ENCODE peak calls at places on chromosomes 2 and 18, in five cellular contexts. W is A549, Q is sigmoid colon, Y is body of pancreas, M is WERI-Rb-1. N is an unnamed sample.

GRCh38 chr2:118122768-118123335 is 34.6 kb downstream of the INSIG2 start:
- DNase-seq in W (peak), Q (no peak), Y (no peak), M (no peak), N (peak)

GRCh38 chr18:10230072-10230471 is 224.4 kb upstream of the APCDD1 start:
- DNase-seq in W (no peak), Q (no peak), Y (no peak), M (peak), N (no peak)

GRCh38 chr2:164954954-164955701 is at the start of gene SLC38A11:
- DNase-seq in W (no peak), Q (peak), Y (peak), M (no peak), N (peak)

GRCh38 chr2:88707003-88707402 is 15.5 kb downstream of the RPIA start:
- DNase-seq in W (no peak), Q (no peak), Y (no peak), M (no peak), N (no peak)

GRCh38 chr2:64324746-64325410 is 129.1 kb upstream of the LGALSL start:
- DNase-seq in W (no peak), Q (no peak), Y (no peak), M (peak), N (no peak)

GRCh38 chr2:19841918-19842693 is 59.7 kb downstream of the TTC32 start:
- DNase-seq in W (no peak), Q (no peak), Y (no peak), M (no peak), N (no peak)

GRCh38 chr2:130882991-130883390 is 46.3 kb downstream of the ARHGEF4 start:
- DNase-seq in W (no peak), Q (no peak), Y (no peak), M (no peak), N (no peak)

GRCh38 chr2:175929850-175930249 is 72.2 kb downstream of the LNPK start:
- DNase-seq in W (no peak), Q (no peak), Y (no peak), M (no peak), N (no peak)

GRCh38 chr2:228446732-228447131 is 265.2 kb upstream of the SPHKAP start:
- DNase-seq in W (no peak), Q (no peak), Y (no peak), M (no peak), N (no peak)

GRCh38 chr2:101516833-101517690 is 42.1 kb upstream of the RFX8 start:
- DNase-seq in W (peak), Q (no peak), Y (no peak), M (no peak), N (peak)

GRCh38 chr2:20187331-20187730 is 37.6 kb downstream of the SDC1 start:
- DNase-seq in W (no peak), Q (no peak), Y (no peak), M (no peak), N (no peak)

GRCh38 chr2:23380562-23381065 is 4.4 kb upstream of the KLHL29 start:
- DNase-seq in W (no peak), Q (no peak), Y (no peak), M (no peak), N (peak)

GRCh38 chr2:172806426-172807008 is 70.9 kb downstream of the RAPGEF4 start:
- DNase-seq in W (peak), Q (no peak), Y (peak), M (no peak), N (no peak)

GRCh38 chr2:233795735-233796171 is 17.6 kb downstream of the MROH2A start:
- DNase-seq in W (no peak), Q (no peak), Y (no peak), M (no peak), N (no peak)

GRCh38 chr18:2536493-2536892 is 34.8 kb downstream of the METTL4 start:
- DNase-seq in W (no peak), Q (no peak), Y (no peak), M (no peak), N (no peak)

GRCh38 chr18:72161686-72162085 is 382.5 kb downstream of the CBLN2 start:
- DNase-seq in W (no peak), Q (no peak), Y (no peak), M (no peak), N (no peak)

GRCh38 chr2:26184555-26185303 is 11.8 kb downstream of the GAREM2 start:
- DNase-seq in W (peak), Q (peak), Y (peak), M (no peak), N (peak)

GRCh38 chr2:196200557-196200956 is 29.2 kb upstream of the STK17B start:
- DNase-seq in W (no peak), Q (no peak), Y (no peak), M (no peak), N (no peak)

GRCh38 chr2:118403658-118404451 is 315.6 kb downstream of the INSIG2 start:
- DNase-seq in W (no peak), Q (no peak), Y (no peak), M (no peak), N (no peak)

GRCh38 chr2:130370490-130370889 is 14.6 kb downstream of the PTPN18 start:
- DNase-seq in W (no peak), Q (peak), Y (no peak), M (no peak), N (no peak)

GRCh38 chr2:120955427-120955826 is 219.8 kb downstream of the GLI2 start:
- DNase-seq in W (no peak), Q (no peak), Y (no peak), M (no peak), N (no peak)

GRCh38 chr2:120954939-120955338 is 219.3 kb downstream of the GLI2 start:
- DNase-seq in W (no peak), Q (no peak), Y (peak), M (no peak), N (no peak)

GRCh38 chr2:120958623-120959366 is 223.1 kb downstream of the GLI2 start:
- DNase-seq in W (no peak), Q (no peak), Y (no peak), M (peak), N (no peak)

GRCh38 chr2:120957905-120958304 is 222.2 kb downstream of the GLI2 start:
- DNase-seq in W (no peak), Q (no peak), Y (peak), M (no peak), N (no peak)

DNA sequence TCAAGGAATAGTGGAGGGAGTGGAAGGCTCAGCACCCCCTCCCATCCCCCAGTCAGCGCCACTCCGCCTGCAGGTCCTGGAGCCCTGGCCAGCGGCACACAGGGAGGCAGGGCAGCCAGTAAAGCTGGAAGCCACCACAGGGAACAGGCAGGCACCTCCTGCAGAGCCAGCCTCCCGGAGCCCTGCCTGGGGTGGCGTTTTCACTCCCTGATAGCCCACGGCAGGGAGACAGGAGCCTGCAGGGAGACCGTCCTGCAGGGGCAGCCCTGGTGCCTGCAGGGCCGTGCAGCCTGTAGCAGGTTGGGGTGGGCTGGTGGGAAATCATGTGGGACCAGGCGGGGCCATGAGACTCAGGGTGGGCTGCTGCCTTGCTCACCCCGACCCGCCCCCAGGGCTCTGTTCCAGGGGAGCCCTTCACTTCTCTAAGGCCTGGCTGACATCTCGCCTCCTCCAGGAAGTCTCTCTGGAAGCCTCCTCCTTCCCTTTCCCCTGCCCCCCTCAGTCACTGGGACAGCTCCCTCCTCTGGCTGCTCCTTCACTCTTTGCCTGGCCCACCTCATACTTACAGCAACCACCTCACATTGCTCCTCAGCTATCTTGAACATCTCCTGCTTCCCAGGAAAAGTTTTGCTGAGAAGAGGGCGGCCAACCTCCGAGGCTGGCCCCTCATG is 221.0 kb downstream of the GLI2 start:
- DNase-seq in W (no peak), Q (no peak), Y (no peak), M (no peak), N (no peak)
- TF ChIP-seq CTCF in W (no peak), Q (no peak), Y (no peak), M (no peak), N (no peak)

DNA sequence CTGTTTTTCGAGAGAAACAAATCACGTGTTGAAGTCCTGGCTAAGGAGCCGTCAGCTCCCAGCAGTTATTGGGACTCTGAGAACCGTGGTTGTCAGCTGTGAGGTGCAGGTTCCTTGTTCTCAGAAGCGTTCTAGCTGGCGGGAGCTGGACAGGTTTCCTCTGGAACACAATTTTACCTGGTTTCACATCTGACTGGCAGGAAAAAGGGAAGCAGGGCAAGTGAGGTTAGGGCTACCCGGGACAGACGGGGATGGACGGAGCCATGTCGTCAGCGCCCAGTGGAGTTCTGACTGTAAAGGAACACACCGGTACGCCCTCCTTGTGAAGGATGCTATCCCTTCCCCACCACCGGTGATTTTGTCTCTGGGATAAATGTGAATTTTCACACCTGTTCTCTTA is 26.1 kb downstream of the ITGB1BP1 start:
- DNase-seq in W (no peak), Q (peak), Y (no peak), M (no peak), N (no peak)
- TF ChIP-seq CTCF in W (no peak), Q (no peak), Y (no peak), M (no peak), N (no peak)

GRCh38 chr18:42030586-42031182 is 75.7 kb downstream of the PIK3C3 start:
- DNase-seq in W (peak), Q (no peak), Y (peak), M (peak), N (peak)
- TF ChIP-seq CTCF in W (peak), Q (no peak), Y (no peak), M (peak), N (peak)

GRCh38 chr2:219285348-219285685 is 6.2 kb downstream of the DNAJB2 start:
- DNase-seq in W (no peak), Q (no peak), Y (no peak), M (no peak), N (no peak)

GRCh38 chr2:219284501-219285347 is 5.6 kb downstream of the DNAJB2 start:
- DNase-seq in W (no peak), Q (peak), Y (no peak), M (no peak), N (no peak)

GRCh38 chr2:219287569-219288265 is 8.6 kb downstream of the DNAJB2 start:
- DNase-seq in W (no peak), Q (peak), Y (no peak), M (no peak), N (no peak)

GRCh38 chr2:219285894-219286425 is 6.8 kb downstream of the DNAJB2 start:
- DNase-seq in W (no peak), Q (peak), Y (no peak), M (peak), N (no peak)

DNA sequence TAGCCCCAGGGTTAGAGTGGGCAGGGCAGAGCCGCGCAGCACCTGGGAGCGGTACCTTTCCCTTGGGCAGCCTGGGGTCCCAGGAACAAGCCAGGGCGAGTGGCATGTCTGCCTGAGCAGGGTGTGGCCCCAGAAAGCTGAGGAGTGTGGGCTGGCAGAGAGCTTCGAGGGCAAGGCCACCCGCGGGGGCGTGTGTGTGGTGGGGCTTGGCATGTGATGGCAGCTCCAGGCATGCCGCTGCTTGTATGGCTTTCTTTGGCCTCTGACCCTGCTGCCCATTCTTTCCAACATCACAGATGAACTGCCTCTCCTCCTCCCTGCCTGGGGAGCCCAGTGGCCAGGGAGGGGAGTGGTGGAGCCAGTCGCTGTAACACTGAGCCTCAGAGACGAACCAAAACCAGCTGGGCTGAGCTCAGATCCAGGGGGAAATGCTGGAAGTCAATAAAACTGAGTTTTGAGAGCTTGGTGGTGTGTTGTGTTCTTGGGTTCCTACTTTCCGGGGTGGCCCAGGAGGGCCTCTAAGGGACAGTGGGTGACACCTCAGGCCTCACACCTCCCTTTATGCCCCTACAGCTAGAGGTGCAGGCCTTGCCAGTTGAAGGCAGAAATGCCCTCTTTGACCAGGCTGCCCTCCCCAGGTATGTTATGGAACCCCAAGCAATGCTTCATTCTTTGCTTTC is 7.4 kb downstream of the DNAJB2 start:
- DNase-seq in W (no peak), Q (peak), Y (no peak), M (no peak), N (no peak)
- TF ChIP-seq CTCF in W (no peak), Q (no peak), Y (no peak), M (no peak), N (no peak)

GRCh38 chr2:209976698-209977385 is 25.6 kb upstream of the RPE start:
- DNase-seq in W (no peak), Q (no peak), Y (no peak), M (no peak), N (no peak)

GRCh38 chr2:209973328-209973727 is 29.1 kb upstream of the RPE start:
- DNase-seq in W (no peak), Q (no peak), Y (no peak), M (no peak), N (no peak)

GRCh38 chr2:209974566-209974965 is 27.9 kb upstream of the RPE start:
- DNase-seq in W (no peak), Q (no peak), Y (no peak), M (no peak), N (no peak)

GRCh38 chr2:209977386-209978239 is 24.8 kb upstream of the RPE start:
- DNase-seq in W (peak), Q (no peak), Y (no peak), M (no peak), N (no peak)
- TF ChIP-seq CTCF in W (peak), Q (peak), Y (peak), M (no peak), N (peak)

GRCh38 chr2:239401450-239402227 is 819 bp upstream of the HDAC4 start:
- DNase-seq in W (peak), Q (peak), Y (peak), M (peak), N (peak)
- TF ChIP-seq CTCF in W (no peak), Q (peak), Y (no peak), M (peak), N (no peak)

GRCh38 chr18:35993013-35993412 is 20.5 kb downstream of the RMP24 start:
- DNase-seq in W (no peak), Q (no peak), Y (no peak), M (no peak), N (no peak)

GRCh38 chr18:35999925-36000324 is 27.4 kb downstream of the RMP24 start:
- DNase-seq in W (no peak), Q (no peak), Y (no peak), M (no peak), N (no peak)

DNA sequence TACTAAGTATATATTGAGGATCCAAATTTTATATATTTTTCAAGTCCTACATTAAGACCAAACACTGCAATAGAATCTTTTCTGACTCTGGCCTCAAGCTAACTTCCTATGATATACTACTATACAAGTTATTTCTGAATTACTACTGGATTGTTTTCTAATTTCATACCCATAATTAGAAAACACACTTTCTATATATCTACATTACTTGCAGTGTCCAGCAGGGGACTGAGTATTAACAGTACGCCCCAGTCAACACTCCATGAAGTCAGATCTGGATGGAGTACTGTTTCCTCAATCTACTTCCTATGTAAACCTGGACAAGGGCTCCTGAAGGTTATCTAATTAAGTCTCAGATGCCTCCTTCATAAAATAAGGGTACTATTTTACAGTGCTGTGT is 26.5 kb downstream of the RMP24 start:
- DNase-seq in W (no peak), Q (no peak), Y (no peak), M (no peak), N (no peak)
- TF ChIP-seq CTCF in W (no peak), Q (no peak), Y (no peak), M (peak), N (peak)

GRCh38 chr18:54916507-54916906 is 42.8 kb downstream of the CCDC68 start:
- DNase-seq in W (no peak), Q (no peak), Y (no peak), M (no peak), N (no peak)
- TF ChIP-seq CTCF in W (no peak), Q (no peak), Y (no peak), M (peak), N (no peak)

N was measured in Calu3.